ENCODE peak calls at places on chromosome 1, in nine cellular contexts. One of them, this sample, is unnamed.

GRCh38 chr1:241895013-241895412 is 47.0 kb downstream of the EXO1 start:
- DNase-seq in A549: no peak
- DNase-seq in keratinocyte: no peak
- DNase-seq in IMR-90: no peak
- DNase-seq in GM23338: no peak
- DNase-seq in fibroblast of lung: no peak
- DNase-seq in mesendoderm: no peak
- DNase-seq in GM23248: no peak
- DNase-seq in HCT116: no peak
- DNase-seq in this sample: no peak

GRCh38 chr1:234270581-234271242 is 102.5 kb upstream of the COA6 start:
- DNase-seq in HCT116: no peak
- DNase-seq in A549: no peak
- DNase-seq in keratinocyte: no peak
- DNase-seq in mesendoderm: no peak
- DNase-seq in GM23338: no peak
- DNase-seq in GM23248: peak
- DNase-seq in fibroblast of lung: no peak
- DNase-seq in IMR-90: no peak
- DNase-seq in this sample: no peak

GRCh38 chr1:246803373-246803772 is 79.2 kb downstream of the SCCPDH start:
- DNase-seq in GM23338: no peak
- DNase-seq in HCT116: no peak
- DNase-seq in mesendoderm: no peak
- DNase-seq in IMR-90: no peak
- DNase-seq in fibroblast of lung: no peak
- DNase-seq in GM23248: no peak
- DNase-seq in A549: no peak
- DNase-seq in keratinocyte: no peak
- DNase-seq in this sample: no peak

GRCh38 chr1:174761257-174761760 is 238.4 kb upstream of the CACYBP start:
- DNase-seq in GM23248: no peak
- DNase-seq in keratinocyte: no peak
- DNase-seq in A549: no peak
- DNase-seq in HCT116: no peak
- DNase-seq in mesendoderm: no peak
- DNase-seq in IMR-90: no peak
- DNase-seq in fibroblast of lung: no peak
- DNase-seq in GM23338: peak
- DNase-seq in this sample: no peak

GRCh38 chr1:98305362-98305761 is 356.2 kb upstream of the SNX7 start:
- DNase-seq in A549: no peak
- DNase-seq in mesendoderm: no peak
- DNase-seq in fibroblast of lung: no peak
- DNase-seq in IMR-90: peak
- DNase-seq in GM23248: no peak
- DNase-seq in HCT116: no peak
- DNase-seq in keratinocyte: no peak
- DNase-seq in GM23338: no peak
- DNase-seq in this sample: no peak

GRCh38 chr1:246492611-246493245 is 14.4 kb downstream of the SMYD3 start:
- DNase-seq in GM23248: peak
- DNase-seq in GM23338: peak
- DNase-seq in keratinocyte: no peak
- DNase-seq in HCT116: peak
- DNase-seq in fibroblast of lung: peak
- DNase-seq in A549: peak
- DNase-seq in IMR-90: peak
- DNase-seq in mesendoderm: peak
- DNase-seq in this sample: peak

GRCh38 chr1:19639999-19640362 is 4.1 kb upstream of the NBL1 start:
- DNase-seq in GM23338: no peak
- DNase-seq in GM23248: peak
- DNase-seq in A549: peak
- DNase-seq in mesendoderm: no peak
- DNase-seq in keratinocyte: no peak
- DNase-seq in fibroblast of lung: peak
- DNase-seq in IMR-90: peak
- DNase-seq in HCT116: no peak
- DNase-seq in this sample: no peak

GRCh38 chr1:79497193-79497773 is 490.8 kb upstream of the ADGRL4 start:
- DNase-seq in HCT116: peak
- DNase-seq in IMR-90: peak
- DNase-seq in fibroblast of lung: peak
- DNase-seq in GM23248: peak
- DNase-seq in mesendoderm: peak
- DNase-seq in A549: peak
- DNase-seq in keratinocyte: no peak
- DNase-seq in GM23338: peak
- DNase-seq in this sample: peak

GRCh38 chr1:6599141-6599975 is 3.3 kb downstream of the KLHL21 start:
- DNase-seq in IMR-90: no peak
- DNase-seq in GM23248: peak
- DNase-seq in A549: no peak
- DNase-seq in HCT116: no peak
- DNase-seq in fibroblast of lung: peak
- DNase-seq in keratinocyte: no peak
- DNase-seq in mesendoderm: no peak
- DNase-seq in GM23338: no peak
- DNase-seq in this sample: no peak

GRCh38 chr1:36981771-36982622 is 52.3 kb downstream of the GRIK3 start:
- DNase-seq in fibroblast of lung: no peak
- DNase-seq in HCT116: no peak
- DNase-seq in GM23248: no peak
- DNase-seq in A549: no peak
- DNase-seq in IMR-90: no peak
- DNase-seq in keratinocyte: no peak
- DNase-seq in GM23338: no peak
- DNase-seq in mesendoderm: no peak
- DNase-seq in this sample: no peak

GRCh38 chr1:204203206-204203767 is 7.0 kb upstream of the KISS1 start:
- DNase-seq in IMR-90: no peak
- DNase-seq in GM23338: peak
- DNase-seq in fibroblast of lung: no peak
- DNase-seq in HCT116: no peak
- DNase-seq in mesendoderm: peak
- DNase-seq in keratinocyte: no peak
- DNase-seq in GM23248: no peak
- DNase-seq in A549: no peak
- DNase-seq in this sample: no peak

GRCh38 chr1:229478852-229479251 is 29.3 kb downstream of the NUP133 start:
- DNase-seq in A549: no peak
- DNase-seq in IMR-90: no peak
- DNase-seq in HCT116: no peak
- DNase-seq in mesendoderm: no peak
- DNase-seq in fibroblast of lung: no peak
- DNase-seq in keratinocyte: no peak
- DNase-seq in GM23248: no peak
- DNase-seq in GM23338: no peak
- DNase-seq in this sample: peak

GRCh38 chr1:114956570-114956969 is 73.1 kb upstream of the TSHB start:
- DNase-seq in A549: peak
- DNase-seq in HCT116: peak
- DNase-seq in keratinocyte: no peak
- DNase-seq in GM23248: peak
- DNase-seq in IMR-90: no peak
- DNase-seq in fibroblast of lung: peak
- DNase-seq in GM23338: peak
- DNase-seq in mesendoderm: peak
- DNase-seq in this sample: no peak
- H3K4me2 ChIP-seq in A549: no peak
- H3K4me2 ChIP-seq in HCT116: no peak
- H3K4me2 ChIP-seq in keratinocyte: no peak
- H3K4me2 ChIP-seq in GM23248: no peak
- H3K4me2 ChIP-seq in IMR-90: no peak
- H3K4me2 ChIP-seq in fibroblast of lung: no peak
- H3K4me2 ChIP-seq in GM23338: no peak
- H3K4me2 ChIP-seq in mesendoderm: no peak
- H3K4me2 ChIP-seq in this sample: no peak

DNA sequence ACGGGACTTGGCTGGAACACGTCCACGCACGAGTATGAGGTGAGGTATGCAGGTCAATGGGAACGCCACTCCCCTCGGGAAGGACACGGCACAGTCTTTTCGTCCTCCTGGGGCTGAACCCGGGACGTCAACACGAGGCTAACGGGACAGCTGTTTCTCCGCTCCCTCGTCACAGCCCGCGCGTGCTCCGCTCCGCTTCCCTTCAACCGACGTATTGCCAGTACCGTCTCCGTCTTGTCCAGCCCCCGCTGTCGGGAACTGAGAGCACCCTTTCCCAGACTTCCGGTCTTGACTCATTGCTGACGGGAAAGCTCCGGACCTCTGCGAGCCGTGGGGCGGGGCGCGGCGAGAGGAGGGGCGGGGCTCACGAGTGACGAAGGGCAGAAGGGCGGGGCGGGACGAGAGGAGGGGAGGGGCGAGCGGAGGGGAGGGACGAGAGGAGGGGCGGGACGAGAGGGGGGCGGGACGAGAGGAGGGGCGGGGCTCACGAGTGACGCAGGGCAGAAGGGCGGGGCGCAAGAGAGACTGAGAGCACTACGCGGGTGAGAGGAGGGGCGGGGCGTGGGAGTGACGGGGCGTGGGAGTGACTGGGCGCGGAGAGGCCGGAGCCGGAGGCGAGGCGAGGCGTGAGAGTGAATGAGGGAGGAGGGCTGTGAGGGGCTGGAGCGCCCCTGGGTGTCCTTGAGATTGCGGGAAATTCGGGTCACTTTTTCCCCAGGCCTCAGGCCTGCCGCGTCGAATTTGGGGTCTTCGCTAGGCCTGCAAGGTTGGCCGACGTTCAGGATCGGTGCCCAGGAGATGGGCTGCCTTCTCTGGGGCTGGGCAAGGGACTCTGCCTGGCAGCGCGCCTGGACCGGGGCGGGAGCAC is 22.2 kb upstream of the CFAP126 start:
- DNase-seq in fibroblast of lung: peak
- DNase-seq in GM23338: peak
- DNase-seq in IMR-90: peak
- DNase-seq in HCT116: peak
- DNase-seq in mesendoderm: peak
- DNase-seq in GM23248: peak
- DNase-seq in A549: peak
- DNase-seq in keratinocyte: peak
- DNase-seq in this sample: peak
- H3K27ac ChIP-seq in fibroblast of lung: peak
- H3K27ac ChIP-seq in GM23338: no peak
- H3K27ac ChIP-seq in IMR-90: peak
- H3K27ac ChIP-seq in HCT116: peak
- H3K27ac ChIP-seq in mesendoderm: no peak
- H3K27ac ChIP-seq in GM23248: peak
- H3K27ac ChIP-seq in A549: peak
- H3K27ac ChIP-seq in keratinocyte: peak
- H3K27ac ChIP-seq in this sample: no peak

DNA sequence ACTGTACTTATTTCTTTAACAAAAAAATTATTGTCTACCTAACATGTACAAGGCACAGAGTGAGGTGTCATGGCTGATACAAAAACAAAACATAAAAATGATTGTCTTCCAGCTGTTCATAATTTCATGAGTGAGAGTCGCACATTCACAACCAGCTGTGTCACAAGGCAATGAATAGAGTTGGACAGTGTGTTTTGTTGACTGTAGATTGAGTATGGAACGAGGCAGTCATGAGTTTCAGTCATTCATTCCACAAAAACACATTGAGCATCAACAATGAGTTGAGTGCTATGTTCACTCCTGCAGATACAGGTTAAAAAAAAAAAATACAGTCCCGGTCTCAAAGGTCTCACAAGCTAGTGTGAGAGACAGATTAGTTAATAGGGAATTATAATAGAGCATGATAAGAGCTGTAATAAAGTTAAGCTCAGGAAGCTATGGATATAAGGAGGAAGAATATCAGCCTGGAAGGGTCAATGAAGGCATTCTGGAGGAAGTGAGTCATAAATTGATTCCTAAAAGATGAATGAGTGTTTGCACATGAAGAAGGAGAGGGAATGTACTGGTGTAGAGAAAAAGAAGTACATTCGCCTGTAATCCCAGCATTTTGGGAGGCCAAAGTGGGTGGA is 47.8 kb upstream of the ARHGAP29 start:
- DNase-seq in A549: no peak
- DNase-seq in HCT116: no peak
- DNase-seq in GM23338: no peak
- DNase-seq in keratinocyte: no peak
- DNase-seq in IMR-90: peak
- DNase-seq in fibroblast of lung: no peak
- DNase-seq in mesendoderm: no peak
- DNase-seq in GM23248: peak
- DNase-seq in this sample: no peak
- H3K4me2 ChIP-seq in A549: no peak
- H3K4me2 ChIP-seq in HCT116: peak
- H3K4me2 ChIP-seq in GM23338: no peak
- H3K4me2 ChIP-seq in keratinocyte: no peak
- H3K4me2 ChIP-seq in IMR-90: no peak
- H3K4me2 ChIP-seq in fibroblast of lung: no peak
- H3K4me2 ChIP-seq in mesendoderm: no peak
- H3K4me2 ChIP-seq in GM23248: no peak
- H3K4me2 ChIP-seq in this sample: no peak

GRCh38 chr1:177779325-177779965 is 190.4 kb downstream of the SEC16B start:
- DNase-seq in keratinocyte: no peak
- DNase-seq in IMR-90: no peak
- DNase-seq in mesendoderm: peak
- DNase-seq in GM23338: peak
- DNase-seq in A549: no peak
- DNase-seq in fibroblast of lung: no peak
- DNase-seq in HCT116: no peak
- DNase-seq in GM23248: no peak
- DNase-seq in this sample: no peak
- H3K27ac ChIP-seq in keratinocyte: no peak
- H3K27ac ChIP-seq in IMR-90: no peak
- H3K27ac ChIP-seq in mesendoderm: no peak
- H3K27ac ChIP-seq in GM23338: no peak
- H3K27ac ChIP-seq in A549: no peak
- H3K27ac ChIP-seq in fibroblast of lung: no peak
- H3K27ac ChIP-seq in HCT116: no peak
- H3K27ac ChIP-seq in GM23248: no peak
- H3K27ac ChIP-seq in this sample: no peak

GRCh38 chr1:35935989-35936388 is 5.1 kb downstream of the AGO3 start:
- DNase-seq in A549: no peak
- DNase-seq in GM23338: no peak
- DNase-seq in HCT116: no peak
- DNase-seq in IMR-90: no peak
- DNase-seq in mesendoderm: no peak
- DNase-seq in fibroblast of lung: no peak
- DNase-seq in keratinocyte: no peak
- DNase-seq in GM23248: no peak
- DNase-seq in this sample: no peak
- H3K4me2 ChIP-seq in A549: no peak
- H3K4me2 ChIP-seq in GM23338: peak
- H3K4me2 ChIP-seq in HCT116: no peak
- H3K4me2 ChIP-seq in IMR-90: peak
- H3K4me2 ChIP-seq in mesendoderm: no peak
- H3K4me2 ChIP-seq in fibroblast of lung: no peak
- H3K4me2 ChIP-seq in keratinocyte: no peak
- H3K4me2 ChIP-seq in GM23248: no peak
- H3K4me2 ChIP-seq in this sample: no peak